ENCODE peak calls at places on chromosomes 16 and 17, in four cellular contexts. P is activated CD8-positive, alpha-beta memory T cell treated with anti-CD3 and anti-CD28 coated beads, Interleukin-2, amount 10 ng/mL, durations not matched to agents 7 days and 5 days; H is NCI-H1436; B is activated T-cell treated with anti-CD3 and anti-CD28 coated beads, Interleukin-2, amount 50 U/mL, for 4 hours. V is an unnamed sample.

GRCh38 chr16:30350134-30350871 is 4.8 kb downstream of the CD2BP2 start:
- DNase-seq in P (peak; percentile 79), H (no peak), B (no peak), V (peak; percentile 41)

GRCh38 chr17:247767-248166 is 66.3 kb upstream of the DOC2B start:
- DNase-seq in P (no peak), H (no peak), B (peak; percentile 3), V (no peak)

GRCh38 chr17:149897-150575 is 12.7 kb downstream of the SCGB1C2 start:
- DNase-seq in P (no peak), H (no peak), B (no peak), V (no peak)

GRCh38 chr16:50800074-50800473 is 58.2 kb downstream of the CYLD start:
- DNase-seq in P (no peak), H (no peak), B (no peak), V (peak; percentile 42)

GRCh38 chr16:680967-681745 is 946 bp downstream of the STUB1 start:
- DNase-seq in P (no peak), H (no peak), B (no peak), V (peak; percentile 56)

GRCh38 chr17:68822752-68823289 is 132.4 kb downstream of the ABCA8 start:
- DNase-seq in P (no peak), H (no peak), B (no peak), V (no peak)

GRCh38 chr16:86783626-86784266 is 205.4 kb downstream of the FOXL1 start:
- DNase-seq in P (no peak), H (no peak), B (no peak), V (peak; percentile 72)

GRCh38 chr16:80314042-80314441 is 226.8 kb upstream of the DYNLRB2 start:
- DNase-seq in P (no peak), H (no peak), B (no peak), V (no peak)

GRCh38 chr17:78737332-78737731 is 44.7 kb downstream of the CYTH1 start:
- DNase-seq in P (no peak), H (peak; percentile 49), B (no peak), V (peak; percentile 59)

GRCh38 chr16:2686912-2687507 is 4.7 kb downstream of the KCTD5 start:
- DNase-seq in P (peak; percentile 70), H (no peak), B (no peak), V (no peak)

GRCh38 chr17:57035971-57036481 is 49.0 kb upstream of the AKAP1 start:
- DNase-seq in P (no peak), H (peak; percentile 85), B (no peak), V (no peak)

GRCh38 chr16:74716355-74716754 is 15.7 kb upstream of the MLKL start:
- DNase-seq in P (no peak), H (no peak), B (no peak), V (no peak)

GRCh38 chr16:27786221-27786848 is 236.4 kb downstream of the KATNIP start:
- DNase-seq in P (no peak), H (no peak), B (no peak), V (no peak)

GRCh38 chr17:44759096-44759915 is 518 bp downstream of the ADAM11 start:
- DNase-seq in P (no peak), H (no peak), B (no peak), V (no peak)

GRCh38 chr17:40848583-40849235 is 18.3 kb downstream of the KRT12 start:
- DNase-seq in P (no peak), H (no peak), B (no peak), V (no peak)

GRCh38 chr16:87132361-87133014 is 184.7 kb downstream of the C16orf95 start:
- DNase-seq in P (no peak), H (no peak), B (no peak), V (peak; percentile 11)

GRCh38 chr16:23514381-23515152 is 4.3 kb upstream of the GGA2 start:
- DNase-seq in P (peak; percentile 82), H (no peak), B (no peak), V (no peak)

GRCh38 chr17:56810846-56811775 is 22.6 kb downstream of the C17orf67 start:
- DNase-seq in P (no peak), H (no peak), B (no peak), V (no peak)

V was measured in kidney tubule cell.